ENCODE peak calls at places on chromosomes 5 and 9, in nine cellular contexts. F is activated T-cell treated with anti-CD3 and anti-CD28 coated beads, Interleukin-2, amount 50 U/mL, for 72 hours; T is AG08396; M is heart left ventricle; X is MV-4-11; A is cardiac fibroblast; U is stimulated activated CD8-positive, alpha-beta memory T cell treated with anti-CD3 and anti-CD28 coated beads, Interleukin-7, amount 100 ng/mL, for 1 hour; C is C1 segment of cervical spinal cord; Q is gastrocnemius medialis. S is an unnamed sample.

GRCh38 chr9:81082251-81082650 is 607.1 kb downstream of the TLE1 start:
- DNase-seq in F (no peak), C (no peak), T (peak), U (no peak), Q (no peak), M (no peak), A (no peak), X (no peak), S (no peak)

GRCh38 chr5:108129129-108129528 is 252.8 kb downstream of the FBXL17 start:
- DNase-seq in M (no peak), A (no peak), C (no peak), F (no peak), U (no peak), X (no peak), T (no peak), Q (no peak), S (no peak)

GRCh38 chr9:2053883-2054845 is 39.0 kb downstream of the SMARCA2 start:
- DNase-seq in M (no peak), C (peak), A (peak), T (peak), Q (peak), U (peak), X (peak), F (peak), S (no peak)

GRCh38 chr9:7058539-7058938 is 300.8 kb downstream of the KDM4C start:
- DNase-seq in Q (no peak), M (no peak), T (no peak), X (no peak), A (no peak), U (no peak), C (no peak), F (no peak), S (no peak)

GRCh38 chr9:28909526-28909925 is 1336.2 kb upstream of the C9orf72 start:
- DNase-seq in Q (no peak), A (no peak), T (no peak), X (no peak), F (no peak), C (no peak), U (no peak), M (no peak), S (no peak)

GRCh38 chr9:119137479-119137878 is 231.8 kb downstream of the BRINP1 start:
- DNase-seq in F (no peak), X (no peak), M (no peak), U (no peak), T (no peak), C (no peak), A (no peak), Q (no peak), S (no peak)

GRCh38 chr9:83013261-83013610 is 49.7 kb downstream of the RASEF start:
- DNase-seq in T (peak), U (no peak), M (no peak), Q (no peak), A (no peak), X (no peak), F (no peak), C (no peak), S (no peak)

GRCh38 chr9:96487949-96488348 is 38.0 kb downstream of the HABP4 start:
- DNase-seq in Q (no peak), C (no peak), X (no peak), M (peak), A (peak), T (no peak), U (no peak), F (no peak), S (no peak)

GRCh38 chr5:159208508-159209437 is 580 bp downstream of the RNF145 start:
- DNase-seq in F (no peak), M (peak), C (peak), U (peak), A (peak), Q (peak), X (no peak), T (peak), S (no peak)

GRCh38 chr9:98602839-98603238 is 105.9 kb downstream of the GABBR2 start:
- DNase-seq in F (no peak), T (no peak), Q (no peak), U (no peak), A (peak), X (no peak), M (no peak), C (no peak), S (no peak)

GRCh38 chr9:78468231-78468630 is 171.3 kb downstream of the PSAT1 start:
- DNase-seq in T (no peak), C (no peak), Q (no peak), A (no peak), F (no peak), U (no peak), M (no peak), X (no peak), S (no peak)

GRCh38 chr9:91782711-91783214 is 167.3 kb downstream of the ROR2 start:
- DNase-seq in A (no peak), T (no peak), M (no peak), X (no peak), C (no peak), Q (no peak), U (no peak), F (no peak), S (no peak)

GRCh38 chr9:37061763-37062162 is 27.7 kb upstream of the PAX5 start:
- DNase-seq in F (no peak), A (no peak), X (no peak), Q (no peak), U (no peak), T (no peak), M (no peak), C (no peak), S (no peak)

GRCh38 chr5:9105851-9106250 is 440.0 kb downstream of the SEMA5A start:
- DNase-seq in F (no peak), M (no peak), C (no peak), A (no peak), T (no peak), X (no peak), U (no peak), Q (no peak), S (no peak)

GRCh38 chr9:123432331-123433236 is 76.6 kb downstream of the CRB2 start:
- DNase-seq in Q (no peak), X (no peak), M (no peak), U (no peak), A (no peak), T (no peak), C (no peak), F (no peak), S (no peak)

GRCh38 chr9:122904466-122904822 is 715 bp downstream of the RC3H2 start:
- DNase-seq in X (no peak), M (peak), U (no peak), C (peak), A (peak), T (peak), F (peak), Q (peak), S (no peak)

GRCh38 chr5:95841914-95842812 is 19.6 kb upstream of the GLRX start:
- DNase-seq in Q (peak), M (no peak), T (peak), A (peak), F (no peak), C (no peak), U (no peak), X (no peak), S (no peak)

GRCh38 chr5:90446961-90447360 is 27.6 kb downstream of the MBLAC2 start:
- DNase-seq in Q (no peak), U (no peak), F (no peak), M (no peak), C (no peak), T (no peak), A (peak), X (peak), S (no peak)

GRCh38 chr5:6744841-6745705 is 31.8 kb downstream of the TENT4A start:
- DNase-seq in F (no peak), A (no peak), C (peak), X (no peak), T (no peak), U (no peak), Q (no peak), M (no peak), S (no peak)

GRCh38 chr5:76401801-76402250 is 1.3 kb upstream of the IQGAP2 start:
- DNase-seq in Q (no peak), U (no peak), A (no peak), X (peak), F (peak), T (no peak), M (no peak), C (no peak), S (no peak)

GRCh38 chr9:137756045-137756744 is 121.4 kb upstream of the CACNA1B start:
- DNase-seq in T (no peak), F (no peak), M (no peak), C (no peak), A (no peak), Q (no peak), X (no peak), U (no peak), S (no peak)

GRCh38 chr5:141969783-141970741 is 1.2 kb downstream of the RNF14 start:
- DNase-seq in F (peak), A (peak), U (no peak), Q (no peak), M (no peak), T (no peak), C (no peak), X (peak), S (no peak)

GRCh38 chr5:122701640-122702523 is 73.0 kb upstream of the SNX2 start:
- DNase-seq in Q (no peak), C (no peak), U (no peak), F (peak), T (no peak), M (no peak), A (no peak), X (no peak), S (no peak)

GRCh38 chr9:86637515-86637914 is 283.3 kb upstream of the TUT7 start:
- DNase-seq in F (peak), X (no peak), A (peak), C (peak), T (peak), U (no peak), Q (no peak), M (peak), S (no peak)

GRCh38 chr9:120534266-120534665 is 45.7 kb downstream of the CDK5RAP2 start:
- DNase-seq in X (no peak), M (no peak), F (no peak), C (no peak), A (no peak), Q (no peak), T (no peak), U (no peak), S (no peak)

GRCh38 chr9:127778280-127779135 is at the start of gene SH2D3C:
- DNase-seq in A (peak), U (no peak), Q (no peak), X (peak), C (peak), M (peak), F (peak), T (no peak), S (no peak)

GRCh38 chr5:65480306-65480865 is 1.3 kb downstream of the ADAMTS6 start:
- DNase-seq in U (no peak), C (peak), X (no peak), F (peak), M (peak), A (peak), T (peak), Q (peak), S (no peak)

GRCh38 chr5:147558826-147559225 is 49.0 kb upstream of the DPYSL3 start:
- DNase-seq in U (no peak), X (peak), M (peak), A (peak), F (no peak), Q (peak), C (peak), T (peak), S (no peak)

GRCh38 chr9:36597412-36598178 is 24.9 kb downstream of the MELK start:
- DNase-seq in C (no peak), A (peak), F (no peak), T (peak), M (no peak), U (no peak), X (peak), Q (no peak), S (no peak)

GRCh38 chr5:143148461-143149170 is 254.9 kb downstream of the NR3C1 start:
- DNase-seq in F (no peak), M (no peak), T (peak), U (no peak), C (no peak), Q (peak), X (peak), A (peak), S (no peak)

GRCh38 chr5:134466241-134467069 is 54.8 kb upstream of the CDKN2AIPNL start:
- DNase-seq in Q (peak), F (peak), X (peak), M (peak), C (peak), A (peak), T (peak), U (no peak), S (peak)

GRCh38 chr5:167030500-167031120 is 1260.8 kb upstream of the WWC1 start:
- DNase-seq in U (no peak), X (no peak), C (no peak), F (no peak), Q (no peak), A (peak), M (no peak), T (no peak), S (no peak)

GRCh38 chr5:125717209-125717608 is 706.0 kb upstream of the GRAMD2B start:
- DNase-seq in A (peak), M (no peak), C (no peak), F (no peak), U (no peak), Q (no peak), T (peak), X (no peak), S (no peak)

GRCh38 chr5:150595466-150596031 is 44.9 kb upstream of the SYNPO start:
- DNase-seq in F (no peak), A (peak), C (no peak), X (no peak), U (no peak), T (no peak), M (peak), Q (no peak), S (no peak)

GRCh38 chr9:134356496-134357470 is 30.5 kb downstream of the RXRA start:
- DNase-seq in M (no peak), A (peak), U (no peak), X (no peak), C (no peak), F (no peak), Q (no peak), T (no peak), S (no peak)

GRCh38 chr9:79883073-79883645 is 311.4 kb downstream of the TLE4 start:
- DNase-seq in C (no peak), T (no peak), X (peak), U (peak), Q (no peak), M (no peak), A (no peak), F (peak), S (no peak)

GRCh38 chr5:104370523-104370922 is 807.9 kb upstream of the NUDT12 start:
- DNase-seq in Q (no peak), X (no peak), F (no peak), C (no peak), T (no peak), A (peak), U (no peak), M (no peak), S (no peak)

GRCh38 chr9:89213481-89213880 is 34.9 kb upstream of the SHC3 start:
- DNase-seq in F (no peak), X (no peak), C (no peak), M (no peak), T (no peak), Q (no peak), A (peak), U (no peak), S (no peak)